ENCODE peak calls at places on chromosomes 3 and 15, in four cellular contexts. One of them, this sample, is unnamed.
A peak's percentile ranks its signal among the peaks of the same experiment; 100 is the strongest.

GRCh38 chr3:33046521-33046920 is 50.4 kb downstream of the GLB1 start:
- ATAC-seq in body of pancreas: no peak
- ATAC-seq in activated CD4-positive, CD25-positive, alpha-beta regulatory T cell treated with anti-CD3 and anti-CD28 coated beads, Interleukin-2, amount 50 U/mL, for 24 hours: peak; percentile 68
- ATAC-seq in T-helper 17 cell: peak; percentile 8
- ATAC-seq in this sample: no peak

GRCh38 chr3:125116311-125117069 is 60.7 kb upstream of the HEG1 start:
- ATAC-seq in body of pancreas: peak; percentile 72
- ATAC-seq in activated CD4-positive, CD25-positive, alpha-beta regulatory T cell treated with anti-CD3 and anti-CD28 coated beads, Interleukin-2, amount 50 U/mL, for 24 hours: no peak
- ATAC-seq in T-helper 17 cell: no peak
- ATAC-seq in this sample: peak; percentile 90

GRCh38 chr3:169771651-169772529 is 1.3 kb upstream of the MYNN start:
- ATAC-seq in body of pancreas: peak; percentile 49
- ATAC-seq in activated CD4-positive, CD25-positive, alpha-beta regulatory T cell treated with anti-CD3 and anti-CD28 coated beads, Interleukin-2, amount 50 U/mL, for 24 hours: peak; percentile 4
- ATAC-seq in T-helper 17 cell: peak; percentile 22
- ATAC-seq in this sample: peak; percentile 39

GRCh38 chr3:13039286-13039896 is 33.8 kb downstream of the IQSEC1 start:
- ATAC-seq in body of pancreas: no peak
- ATAC-seq in activated CD4-positive, CD25-positive, alpha-beta regulatory T cell treated with anti-CD3 and anti-CD28 coated beads, Interleukin-2, amount 50 U/mL, for 24 hours: no peak
- ATAC-seq in T-helper 17 cell: no peak
- ATAC-seq in this sample: no peak

GRCh38 chr3:159234306-159234705 is 432.5 kb downstream of the MFSD1 start:
- ATAC-seq in body of pancreas: no peak
- ATAC-seq in activated CD4-positive, CD25-positive, alpha-beta regulatory T cell treated with anti-CD3 and anti-CD28 coated beads, Interleukin-2, amount 50 U/mL, for 24 hours: no peak
- ATAC-seq in T-helper 17 cell: no peak
- ATAC-seq in this sample: peak; percentile 68

GRCh38 chr15:35980719-35981118 is 434.8 kb upstream of the DPH6 start:
- ATAC-seq in body of pancreas: no peak
- ATAC-seq in activated CD4-positive, CD25-positive, alpha-beta regulatory T cell treated with anti-CD3 and anti-CD28 coated beads, Interleukin-2, amount 50 U/mL, for 24 hours: no peak
- ATAC-seq in T-helper 17 cell: no peak
- ATAC-seq in this sample: peak; percentile 92

GRCh38 chr15:60390931-60391501 is 6.8 kb downstream of the ANXA2 start:
- ATAC-seq in body of pancreas: peak; percentile 8
- ATAC-seq in activated CD4-positive, CD25-positive, alpha-beta regulatory T cell treated with anti-CD3 and anti-CD28 coated beads, Interleukin-2, amount 50 U/mL, for 24 hours: no peak
- ATAC-seq in T-helper 17 cell: no peak
- ATAC-seq in this sample: peak; percentile 40

GRCh38 chr15:34327906-34328305 is 9.7 kb downstream of the SLC12A6 start:
- ATAC-seq in body of pancreas: no peak
- ATAC-seq in activated CD4-positive, CD25-positive, alpha-beta regulatory T cell treated with anti-CD3 and anti-CD28 coated beads, Interleukin-2, amount 50 U/mL, for 24 hours: peak; percentile 9
- ATAC-seq in T-helper 17 cell: no peak
- ATAC-seq in this sample: no peak

GRCh38 chr15:25719101-25719985 is 143.8 kb downstream of the ATP10A start:
- ATAC-seq in body of pancreas: no peak
- ATAC-seq in activated CD4-positive, CD25-positive, alpha-beta regulatory T cell treated with anti-CD3 and anti-CD28 coated beads, Interleukin-2, amount 50 U/mL, for 24 hours: no peak
- ATAC-seq in T-helper 17 cell: no peak
- ATAC-seq in this sample: no peak

GRCh38 chr3:137988982-137989381 is 21.0 kb upstream of the CLDN18 start:
- ATAC-seq in body of pancreas: no peak
- ATAC-seq in activated CD4-positive, CD25-positive, alpha-beta regulatory T cell treated with anti-CD3 and anti-CD28 coated beads, Interleukin-2, amount 50 U/mL, for 24 hours: peak; percentile 61
- ATAC-seq in T-helper 17 cell: no peak
- ATAC-seq in this sample: no peak

GRCh38 chr3:3227670-3228069 is 48.2 kb upstream of the CRBN start:
- ATAC-seq in body of pancreas: no peak
- ATAC-seq in activated CD4-positive, CD25-positive, alpha-beta regulatory T cell treated with anti-CD3 and anti-CD28 coated beads, Interleukin-2, amount 50 U/mL, for 24 hours: no peak
- ATAC-seq in T-helper 17 cell: no peak
- ATAC-seq in this sample: no peak

GRCh38 chr3:110457508-110457907 is 614.1 kb upstream of the NECTIN3 start:
- ATAC-seq in body of pancreas: no peak
- ATAC-seq in activated CD4-positive, CD25-positive, alpha-beta regulatory T cell treated with anti-CD3 and anti-CD28 coated beads, Interleukin-2, amount 50 U/mL, for 24 hours: no peak
- ATAC-seq in T-helper 17 cell: no peak
- ATAC-seq in this sample: no peak

GRCh38 chr3:148955544-148956346 is 35.6 kb upstream of the GYG1 start:
- ATAC-seq in body of pancreas: peak; percentile 77
- ATAC-seq in activated CD4-positive, CD25-positive, alpha-beta regulatory T cell treated with anti-CD3 and anti-CD28 coated beads, Interleukin-2, amount 50 U/mL, for 24 hours: no peak
- ATAC-seq in T-helper 17 cell: no peak
- ATAC-seq in this sample: peak; percentile 87

GRCh38 chr3:6862880-6863195 is 1.9 kb downstream of the GRM7 start:
- ATAC-seq in body of pancreas: no peak
- ATAC-seq in activated CD4-positive, CD25-positive, alpha-beta regulatory T cell treated with anti-CD3 and anti-CD28 coated beads, Interleukin-2, amount 50 U/mL, for 24 hours: no peak
- ATAC-seq in T-helper 17 cell: no peak
- ATAC-seq in this sample: no peak

GRCh38 chr15:82823049-82823448 is 13.6 kb downstream of the WHAMM start:
- ATAC-seq in body of pancreas: no peak
- ATAC-seq in activated CD4-positive, CD25-positive, alpha-beta regulatory T cell treated with anti-CD3 and anti-CD28 coated beads, Interleukin-2, amount 50 U/mL, for 24 hours: no peak
- ATAC-seq in T-helper 17 cell: no peak
- ATAC-seq in this sample: no peak

GRCh38 chr3:146921693-146922092 is 316.5 kb upstream of the PLSCR5 start:
- ATAC-seq in body of pancreas: no peak
- ATAC-seq in activated CD4-positive, CD25-positive, alpha-beta regulatory T cell treated with anti-CD3 and anti-CD28 coated beads, Interleukin-2, amount 50 U/mL, for 24 hours: no peak
- ATAC-seq in T-helper 17 cell: no peak
- ATAC-seq in this sample: peak; percentile 97

GRCh38 chr3:178669046-178669445 is 132.8 kb downstream of the KCNMB2 start:
- ATAC-seq in body of pancreas: peak; percentile 24
- ATAC-seq in activated CD4-positive, CD25-positive, alpha-beta regulatory T cell treated with anti-CD3 and anti-CD28 coated beads, Interleukin-2, amount 50 U/mL, for 24 hours: no peak
- ATAC-seq in T-helper 17 cell: no peak
- ATAC-seq in this sample: no peak

GRCh38 chr15:79035814-79036213 is 54.8 kb downstream of the RASGRF1 start:
- ATAC-seq in body of pancreas: no peak
- ATAC-seq in activated CD4-positive, CD25-positive, alpha-beta regulatory T cell treated with anti-CD3 and anti-CD28 coated beads, Interleukin-2, amount 50 U/mL, for 24 hours: no peak
- ATAC-seq in T-helper 17 cell: no peak
- ATAC-seq in this sample: no peak

GRCh38 chr15:84752700-84753099 is 4.3 kb downstream of the ZNF592 start:
- ATAC-seq in body of pancreas: no peak
- ATAC-seq in activated CD4-positive, CD25-positive, alpha-beta regulatory T cell treated with anti-CD3 and anti-CD28 coated beads, Interleukin-2, amount 50 U/mL, for 24 hours: no peak
- ATAC-seq in T-helper 17 cell: no peak
- ATAC-seq in this sample: no peak

GRCh38 chr3:159904455-159904854 is 84.2 kb upstream of the IL12A start:
- ATAC-seq in body of pancreas: no peak
- ATAC-seq in activated CD4-positive, CD25-positive, alpha-beta regulatory T cell treated with anti-CD3 and anti-CD28 coated beads, Interleukin-2, amount 50 U/mL, for 24 hours: no peak
- ATAC-seq in T-helper 17 cell: no peak
- ATAC-seq in this sample: no peak

GRCh38 chr3:14000556-14000955 is 120.7 kb upstream of the WNT7A start:
- ATAC-seq in body of pancreas: no peak
- ATAC-seq in activated CD4-positive, CD25-positive, alpha-beta regulatory T cell treated with anti-CD3 and anti-CD28 coated beads, Interleukin-2, amount 50 U/mL, for 24 hours: no peak
- ATAC-seq in T-helper 17 cell: no peak
- ATAC-seq in this sample: no peak

GRCh38 chr3:120033594-120033993 is 60.7 kb downstream of the GSK3B start:
- ATAC-seq in body of pancreas: no peak
- ATAC-seq in activated CD4-positive, CD25-positive, alpha-beta regulatory T cell treated with anti-CD3 and anti-CD28 coated beads, Interleukin-2, amount 50 U/mL, for 24 hours: no peak
- ATAC-seq in T-helper 17 cell: no peak
- ATAC-seq in this sample: no peak

GRCh38 chr3:128198313-128198712 is 45.0 kb downstream of the EEFSEC start:
- ATAC-seq in body of pancreas: no peak
- ATAC-seq in activated CD4-positive, CD25-positive, alpha-beta regulatory T cell treated with anti-CD3 and anti-CD28 coated beads, Interleukin-2, amount 50 U/mL, for 24 hours: no peak
- ATAC-seq in T-helper 17 cell: no peak
- ATAC-seq in this sample: no peak

GRCh38 chr15:74174216-74174965 is 881 bp downstream of the ISLR start:
- ATAC-seq in body of pancreas: no peak
- ATAC-seq in activated CD4-positive, CD25-positive, alpha-beta regulatory T cell treated with anti-CD3 and anti-CD28 coated beads, Interleukin-2, amount 50 U/mL, for 24 hours: no peak
- ATAC-seq in T-helper 17 cell: no peak
- ATAC-seq in this sample: no peak

This sample was measured in SK-N-SH treated with all-trans-retinoic acid at 6 μM for 48 hours.